ENCODE peak calls at places on chromosome 9, in six cellular contexts. One of them, this sample, is unnamed.
A peak's percentile ranks its signal among the peaks of the same experiment; 100 is the strongest.

GRCh38 chr9:124271660-124272059 is 13.9 kb downstream of the NEK6 start:
- DNase-seq in mammary epithelial cell: no peak
- DNase-seq in stimulated activated CD4-positive, alpha-beta T cell treated with anti-CD3 and anti-CD28 coated beads, TNF-alpha, amount 100 ng/mL, for 1 hour: no peak
- DNase-seq in substantia nigra: no peak
- DNase-seq in CD8-positive, alpha-beta memory T cell: no peak
- DNase-seq in DMS79: no peak
- DNase-seq in this sample: no peak

GRCh38 chr9:87685431-87685830 is 40.5 kb upstream of the CTSL start:
- DNase-seq in mammary epithelial cell: no peak
- DNase-seq in stimulated activated CD4-positive, alpha-beta T cell treated with anti-CD3 and anti-CD28 coated beads, TNF-alpha, amount 100 ng/mL, for 1 hour: no peak
- DNase-seq in substantia nigra: no peak
- DNase-seq in CD8-positive, alpha-beta memory T cell: no peak
- DNase-seq in DMS79: no peak
- DNase-seq in this sample: no peak

GRCh38 chr9:3884736-3885135 is 358.9 kb upstream of the RFX3 start:
- DNase-seq in mammary epithelial cell: no peak
- DNase-seq in stimulated activated CD4-positive, alpha-beta T cell treated with anti-CD3 and anti-CD28 coated beads, TNF-alpha, amount 100 ng/mL, for 1 hour: no peak
- DNase-seq in substantia nigra: no peak
- DNase-seq in CD8-positive, alpha-beta memory T cell: no peak
- DNase-seq in DMS79: no peak
- DNase-seq in this sample: no peak

GRCh38 chr9:81981881-81982280 is 6.7 kb upstream of the SPATA31D1 start:
- DNase-seq in mammary epithelial cell: no peak
- DNase-seq in stimulated activated CD4-positive, alpha-beta T cell treated with anti-CD3 and anti-CD28 coated beads, TNF-alpha, amount 100 ng/mL, for 1 hour: no peak
- DNase-seq in substantia nigra: no peak
- DNase-seq in CD8-positive, alpha-beta memory T cell: no peak
- DNase-seq in DMS79: no peak
- DNase-seq in this sample: no peak

GRCh38 chr9:137451976-137452760 is 7.0 kb downstream of the NSMF start:
- DNase-seq in mammary epithelial cell: no peak
- DNase-seq in stimulated activated CD4-positive, alpha-beta T cell treated with anti-CD3 and anti-CD28 coated beads, TNF-alpha, amount 100 ng/mL, for 1 hour: no peak
- DNase-seq in substantia nigra: no peak
- DNase-seq in CD8-positive, alpha-beta memory T cell: no peak
- DNase-seq in DMS79: no peak
- DNase-seq in this sample: no peak

GRCh38 chr9:7139886-7140285 is 382.1 kb downstream of the KDM4C start:
- DNase-seq in mammary epithelial cell: no peak
- DNase-seq in stimulated activated CD4-positive, alpha-beta T cell treated with anti-CD3 and anti-CD28 coated beads, TNF-alpha, amount 100 ng/mL, for 1 hour: no peak
- DNase-seq in substantia nigra: no peak
- DNase-seq in CD8-positive, alpha-beta memory T cell: no peak
- DNase-seq in DMS79: no peak
- DNase-seq in this sample: no peak

GRCh38 chr9:104362912-104363472 is 141.1 kb upstream of the OR13F1 start:
- DNase-seq in mammary epithelial cell: no peak
- DNase-seq in stimulated activated CD4-positive, alpha-beta T cell treated with anti-CD3 and anti-CD28 coated beads, TNF-alpha, amount 100 ng/mL, for 1 hour: no peak
- DNase-seq in substantia nigra: no peak
- DNase-seq in CD8-positive, alpha-beta memory T cell: no peak
- DNase-seq in DMS79: no peak
- DNase-seq in this sample: no peak

GRCh38 chr9:104927216-104927911 is 591 bp downstream of the ABCA1 start:
- DNase-seq in mammary epithelial cell: peak; percentile 52
- DNase-seq in stimulated activated CD4-positive, alpha-beta T cell treated with anti-CD3 and anti-CD28 coated beads, TNF-alpha, amount 100 ng/mL, for 1 hour: no peak
- DNase-seq in substantia nigra: no peak
- DNase-seq in CD8-positive, alpha-beta memory T cell: peak; percentile 6
- DNase-seq in DMS79: no peak
- DNase-seq in this sample: peak; percentile 63

GRCh38 chr9:107750741-107751521 is 261.4 kb upstream of the KLF4 start:
- DNase-seq in mammary epithelial cell: peak; percentile 95
- DNase-seq in stimulated activated CD4-positive, alpha-beta T cell treated with anti-CD3 and anti-CD28 coated beads, TNF-alpha, amount 100 ng/mL, for 1 hour: no peak
- DNase-seq in substantia nigra: peak; percentile 21
- DNase-seq in CD8-positive, alpha-beta memory T cell: no peak
- DNase-seq in DMS79: no peak
- DNase-seq in this sample: peak; percentile 39

GRCh38 chr9:121683652-121684051 is 32.2 kb downstream of the DAB2IP start:
- DNase-seq in mammary epithelial cell: no peak
- DNase-seq in stimulated activated CD4-positive, alpha-beta T cell treated with anti-CD3 and anti-CD28 coated beads, TNF-alpha, amount 100 ng/mL, for 1 hour: no peak
- DNase-seq in substantia nigra: no peak
- DNase-seq in CD8-positive, alpha-beta memory T cell: no peak
- DNase-seq in DMS79: no peak
- DNase-seq in this sample: no peak

GRCh38 chr9:86185872-86186271 is 73.6 kb downstream of the C9orf153 start:
- DNase-seq in mammary epithelial cell: peak; percentile 12
- DNase-seq in stimulated activated CD4-positive, alpha-beta T cell treated with anti-CD3 and anti-CD28 coated beads, TNF-alpha, amount 100 ng/mL, for 1 hour: no peak
- DNase-seq in substantia nigra: no peak
- DNase-seq in CD8-positive, alpha-beta memory T cell: no peak
- DNase-seq in DMS79: no peak
- DNase-seq in this sample: no peak

GRCh38 chr9:98994226-98995058 is 50.7 kb downstream of the COL15A1 start:
- DNase-seq in mammary epithelial cell: no peak
- DNase-seq in stimulated activated CD4-positive, alpha-beta T cell treated with anti-CD3 and anti-CD28 coated beads, TNF-alpha, amount 100 ng/mL, for 1 hour: no peak
- DNase-seq in substantia nigra: no peak
- DNase-seq in CD8-positive, alpha-beta memory T cell: no peak
- DNase-seq in DMS79: peak; percentile 38
- DNase-seq in this sample: no peak

GRCh38 chr9:119836036-119836435 is 466.8 kb upstream of the BRINP1 start:
- DNase-seq in mammary epithelial cell: no peak
- DNase-seq in stimulated activated CD4-positive, alpha-beta T cell treated with anti-CD3 and anti-CD28 coated beads, TNF-alpha, amount 100 ng/mL, for 1 hour: no peak
- DNase-seq in substantia nigra: no peak
- DNase-seq in CD8-positive, alpha-beta memory T cell: no peak
- DNase-seq in DMS79: no peak
- DNase-seq in this sample: no peak

GRCh38 chr9:92325991-92326500 is 293 bp downstream of the CENPP start:
- DNase-seq in mammary epithelial cell: no peak
- DNase-seq in stimulated activated CD4-positive, alpha-beta T cell treated with anti-CD3 and anti-CD28 coated beads, TNF-alpha, amount 100 ng/mL, for 1 hour: no peak
- DNase-seq in substantia nigra: no peak
- DNase-seq in CD8-positive, alpha-beta memory T cell: no peak
- DNase-seq in DMS79: no peak
- DNase-seq in this sample: no peak

GRCh38 chr9:92770005-92770995 is 5.7 kb upstream of the BICD2 start:
- DNase-seq in mammary epithelial cell: peak; percentile 96
- DNase-seq in stimulated activated CD4-positive, alpha-beta T cell treated with anti-CD3 and anti-CD28 coated beads, TNF-alpha, amount 100 ng/mL, for 1 hour: no peak
- DNase-seq in substantia nigra: no peak
- DNase-seq in CD8-positive, alpha-beta memory T cell: no peak
- DNase-seq in DMS79: no peak
- DNase-seq in this sample: no peak

GRCh38 chr9:89038354-89039091 is 47.3 kb downstream of the S1PR3 start:
- DNase-seq in mammary epithelial cell: peak; percentile 78
- DNase-seq in stimulated activated CD4-positive, alpha-beta T cell treated with anti-CD3 and anti-CD28 coated beads, TNF-alpha, amount 100 ng/mL, for 1 hour: no peak
- DNase-seq in substantia nigra: no peak
- DNase-seq in CD8-positive, alpha-beta memory T cell: no peak
- DNase-seq in DMS79: no peak
- DNase-seq in this sample: peak; percentile 20

GRCh38 chr9:36337865-36338264 is 62.2 kb downstream of the RNF38 start:
- DNase-seq in mammary epithelial cell: peak; percentile 40
- DNase-seq in stimulated activated CD4-positive, alpha-beta T cell treated with anti-CD3 and anti-CD28 coated beads, TNF-alpha, amount 100 ng/mL, for 1 hour: no peak
- DNase-seq in substantia nigra: no peak
- DNase-seq in CD8-positive, alpha-beta memory T cell: no peak
- DNase-seq in DMS79: no peak
- DNase-seq in this sample: no peak

GRCh38 chr9:94166237-94167054 is 82.2 kb downstream of the PTPDC1 start:
- DNase-seq in mammary epithelial cell: peak; percentile 98
- DNase-seq in stimulated activated CD4-positive, alpha-beta T cell treated with anti-CD3 and anti-CD28 coated beads, TNF-alpha, amount 100 ng/mL, for 1 hour: peak; percentile 86
- DNase-seq in substantia nigra: peak; percentile 86
- DNase-seq in CD8-positive, alpha-beta memory T cell: peak; percentile 92
- DNase-seq in DMS79: peak; percentile 88
- DNase-seq in this sample: peak; percentile 91

GRCh38 chr9:18707078-18707477 is 233.1 kb downstream of the ADAMTSL1 start:
- DNase-seq in mammary epithelial cell: no peak
- DNase-seq in stimulated activated CD4-positive, alpha-beta T cell treated with anti-CD3 and anti-CD28 coated beads, TNF-alpha, amount 100 ng/mL, for 1 hour: no peak
- DNase-seq in substantia nigra: no peak
- DNase-seq in CD8-positive, alpha-beta memory T cell: no peak
- DNase-seq in DMS79: no peak
- DNase-seq in this sample: no peak

GRCh38 chr9:3888496-3888858 is 362.7 kb upstream of the RFX3 start:
- DNase-seq in mammary epithelial cell: no peak
- DNase-seq in stimulated activated CD4-positive, alpha-beta T cell treated with anti-CD3 and anti-CD28 coated beads, TNF-alpha, amount 100 ng/mL, for 1 hour: no peak
- DNase-seq in substantia nigra: no peak
- DNase-seq in CD8-positive, alpha-beta memory T cell: no peak
- DNase-seq in DMS79: no peak
- DNase-seq in this sample: no peak

GRCh38 chr9:99433555-99433954 is 211.5 kb downstream of the SEC61B start:
- DNase-seq in mammary epithelial cell: peak; percentile 83
- DNase-seq in stimulated activated CD4-positive, alpha-beta T cell treated with anti-CD3 and anti-CD28 coated beads, TNF-alpha, amount 100 ng/mL, for 1 hour: no peak
- DNase-seq in substantia nigra: no peak
- DNase-seq in CD8-positive, alpha-beta memory T cell: peak; percentile 2
- DNase-seq in DMS79: no peak
- DNase-seq in this sample: no peak

GRCh38 chr9:38066907-38067610 is 2.0 kb downstream of the SHB start:
- DNase-seq in mammary epithelial cell: peak; percentile 45
- DNase-seq in stimulated activated CD4-positive, alpha-beta T cell treated with anti-CD3 and anti-CD28 coated beads, TNF-alpha, amount 100 ng/mL, for 1 hour: no peak
- DNase-seq in substantia nigra: no peak
- DNase-seq in CD8-positive, alpha-beta memory T cell: peak; percentile 3
- DNase-seq in DMS79: no peak
- DNase-seq in this sample: no peak

GRCh38 chr9:126423709-126424185 is 97.1 kb downstream of the MVB12B start:
- DNase-seq in mammary epithelial cell: no peak
- DNase-seq in stimulated activated CD4-positive, alpha-beta T cell treated with anti-CD3 and anti-CD28 coated beads, TNF-alpha, amount 100 ng/mL, for 1 hour: no peak
- DNase-seq in substantia nigra: no peak
- DNase-seq in CD8-positive, alpha-beta memory T cell: no peak
- DNase-seq in DMS79: no peak
- DNase-seq in this sample: no peak

GRCh38 chr9:135480071-135480941 is 724 bp downstream of the PPP1R26 start:
- DNase-seq in mammary epithelial cell: peak; percentile 32
- DNase-seq in stimulated activated CD4-positive, alpha-beta T cell treated with anti-CD3 and anti-CD28 coated beads, TNF-alpha, amount 100 ng/mL, for 1 hour: no peak
- DNase-seq in substantia nigra: no peak
- DNase-seq in CD8-positive, alpha-beta memory T cell: no peak
- DNase-seq in DMS79: peak; percentile 25
- DNase-seq in this sample: no peak

This sample was measured in frontal cortex.